ENCODE peak calls at places on chromosomes 5 and 9, in eight cellular contexts. M is tibial artery, Z is AG10803, B is HFFc6, X is HEK293T, O is neural crest cell, D is frontal cortex, A is HTR-8/SVneo. L is an unnamed sample.

GRCh38 chr5:121890297-121890858 is 38.7 kb downstream of the FTMT start:
- DNase-seq in M (no peak), Z (no peak), B (no peak), X (no peak), O (no peak), D (no peak), A (no peak), L (no peak)

GRCh38 chr9:123039617-123040219 is 6.3 kb downstream of the GPR21 start:
- DNase-seq in M (no peak), Z (peak; percentile 25), B (no peak), X (no peak), O (no peak), D (no peak), A (no peak), L (no peak)

GRCh38 chr9:126299706-126300276 is 26.8 kb upstream of the MVB12B start:
- DNase-seq in M (no peak), Z (peak; percentile 3), B (no peak), X (no peak), O (no peak), D (no peak), A (no peak), L (no peak)

GRCh38 chr5:172251419-172251818 is 32.1 kb downstream of the UBTD2 start:
- DNase-seq in M (no peak), Z (no peak), B (no peak), X (no peak), O (no peak), D (no peak), A (no peak), L (no peak)

GRCh38 chr9:129436751-129437625 is 183.9 kb downstream of the C9orf50 start:
- DNase-seq in M (peak; percentile 86), Z (peak; percentile 43), B (no peak), X (peak; percentile 53), O (no peak), D (peak; percentile 74), A (peak; percentile 29), L (peak; percentile 86)

GRCh38 chr9:126337690-126338426 is 11.2 kb downstream of the MVB12B start:
- DNase-seq in M (no peak), Z (no peak), B (no peak), X (no peak), O (peak; percentile 60), D (no peak), A (no peak), L (no peak)

GRCh38 chr5:172886974-172887491 is 53.0 kb downstream of the ERGIC1 start:
- DNase-seq in M (peak; percentile 83), Z (peak; percentile 98), B (peak; percentile 95), X (no peak), O (no peak), D (no peak), A (no peak), L (peak; percentile 80)

GRCh38 chr9:129026442-129027223 is 1.5 kb downstream of the SH3GLB2 start:
- DNase-seq in M (no peak), Z (peak; percentile 20), B (no peak), X (no peak), O (no peak), D (no peak), A (no peak), L (no peak)

GRCh38 chr5:172707285-172708182 is 63.5 kb downstream of the DUSP1 start:
- DNase-seq in M (no peak), Z (peak; percentile 80), B (peak; percentile 66), X (peak; percentile 74), O (peak; percentile 32), D (no peak), A (peak; percentile 75), L (no peak)

GRCh38 chr9:135355466-135356420 is 123.8 kb upstream of the PPP1R26 start:
- DNase-seq in M (no peak), Z (no peak), B (no peak), X (no peak), O (no peak), D (no peak), A (no peak), L (no peak)

GRCh38 chr5:167626341-167627118 is 664.9 kb upstream of the WWC1 start:
- DNase-seq in M (no peak), Z (no peak), B (no peak), X (no peak), O (no peak), D (no peak), A (no peak), L (no peak)

GRCh38 chr5:151580858-151581257 is 10.3 kb downstream of the FAT2 start:
- DNase-seq in M (no peak), Z (no peak), B (no peak), X (no peak), O (no peak), D (no peak), A (no peak), L (no peak)

GRCh38 chr5:73119492-73120157 is 750 bp upstream of the TMEM171 start:
- DNase-seq in M (no peak), Z (no peak), B (no peak), X (no peak), O (no peak), D (no peak), A (no peak), L (no peak)

GRCh38 chr5:133842846-133843725 is 125.3 kb downstream of the C5orf15 start:
- DNase-seq in M (peak; percentile 40), Z (no peak), B (no peak), X (no peak), O (no peak), D (no peak), A (no peak), L (no peak)

GRCh38 chr9:35736201-35736633 is 3.8 kb downstream of the CREB3 start:
- DNase-seq in M (no peak), Z (peak; percentile 78), B (peak; percentile 76), X (peak; percentile 68), O (peak; percentile 60), D (peak; percentile 57), A (peak; percentile 42), L (peak; percentile 66)

GRCh38 chr9:34282096-34282495 is 47.0 kb downstream of the KIF24 start:
- DNase-seq in M (no peak), Z (no peak), B (no peak), X (no peak), O (no peak), D (no peak), A (no peak), L (no peak)

GRCh38 chr9:71643330-71643729 is 125.0 kb downstream of the CEMIP2 start:
- DNase-seq in M (no peak), Z (no peak), B (no peak), X (no peak), O (no peak), D (no peak), A (no peak), L (no peak)

GRCh38 chr5:180098991-180099732 is 27.6 kb upstream of the RNF130 start:
- DNase-seq in M (peak; percentile 48), Z (no peak), B (no peak), X (no peak), O (no peak), D (no peak), A (no peak), L (no peak)

GRCh38 chr9:90898229-90898628 is 96.6 kb downstream of the SYK start:
- DNase-seq in M (no peak), Z (no peak), B (peak; percentile 18), X (no peak), O (no peak), D (no peak), A (no peak), L (no peak)

GRCh38 chr9:3868012-3868411 is 342.2 kb upstream of the RFX3 start:
- DNase-seq in M (no peak), Z (peak; percentile 34), B (no peak), X (no peak), O (no peak), D (no peak), A (no peak), L (no peak)

GRCh38 chr5:162248107-162248713 is 180.6 kb downstream of the GABRG2 start:
- DNase-seq in M (no peak), Z (no peak), B (no peak), X (peak; percentile 48), O (peak; percentile 9), D (no peak), A (no peak), L (no peak)